ENCODE peak calls at places on chromosomes 4 and X, in five cellular contexts. O is HAP-1, H is T-helper 1 cell, F is stromal cell of bone marrow, T is sciatic nerve. C is an unnamed sample.

GRCh38 chr4:42824278-42824977 is 68.1 kb upstream of the GRXCR1 start:
- DNase-seq in O (no peak), H (no peak), F (no peak), T (no peak), C (no peak)

GRCh38 chr4:141652161-141652778 is 15.9 kb downstream of the IL15 start:
- DNase-seq in O (no peak), H (no peak), F (no peak), T (no peak), C (no peak)

GRCh38 chrX:106401965-106402559 is 209.7 kb upstream of the RADX start:
- DNase-seq in O (no peak), H (no peak), F (no peak), T (no peak), C (no peak)

GRCh38 chr4:73259552-73260140 is 1.0 kb upstream of the ANKRD17 start:
- DNase-seq in O (peak), H (no peak), F (no peak), T (no peak), C (no peak)

GRCh38 chr4:1786544-1787362 is 6.3 kb upstream of the FGFR3 start:
- DNase-seq in O (no peak), H (no peak), F (no peak), T (no peak), C (no peak)

GRCh38 chrX:107878106-107878505 is 52.4 kb downstream of the MID2 start:
- DNase-seq in O (no peak), H (no peak), F (no peak), T (no peak), C (no peak)

GRCh38 chr4:29375716-29376115 is 1344.5 kb upstream of the PCDH7 start:
- DNase-seq in O (peak), H (no peak), F (no peak), T (no peak), C (no peak)

GRCh38 chrX:72121381-72121780 is 10.3 kb downstream of the RTL5 start:
- DNase-seq in O (no peak), H (no peak), F (peak), T (peak), C (no peak)

GRCh38 chr4:3123201-3123671 is 48.8 kb downstream of the HTT start:
- DNase-seq in O (no peak), H (no peak), F (no peak), T (no peak), C (no peak)

GRCh38 chrX:40513012-40513411 is 67.8 kb upstream of the ATP6AP2 start:
- DNase-seq in O (no peak), H (no peak), F (no peak), T (no peak), C (peak)

GRCh38 chr4:43471950-43472349 is 579.4 kb downstream of the GRXCR1 start:
- DNase-seq in O (no peak), H (no peak), F (no peak), T (no peak), C (no peak)

GRCh38 chr4:95548738-95549245 is at the start of gene UNC5C:
- DNase-seq in O (peak), H (no peak), F (peak), T (peak), C (peak)

GRCh38 chr4:4642201-4643025 is 100.6 kb upstream of the STX18 start:
- DNase-seq in O (peak), H (no peak), F (no peak), T (no peak), C (no peak)

GRCh38 chr4:188647820-188648380 is 508.7 kb downstream of the TRIML1 start:
- DNase-seq in O (no peak), H (no peak), F (no peak), T (no peak), C (no peak)

GRCh38 chrX:17377047-17377692 is 2.2 kb downstream of the NHS start:
- DNase-seq in O (peak), H (no peak), F (no peak), T (peak), C (no peak)

GRCh38 chr4:122525865-122526264 is 69.3 kb upstream of the IL2 start:
- DNase-seq in O (no peak), H (no peak), F (no peak), T (no peak), C (no peak)

GRCh38 chr4:158873795-158874359 is 105.1 kb downstream of the FNIP2 start:
- DNase-seq in O (no peak), H (no peak), F (peak), T (no peak), C (no peak)

GRCh38 chr4:26257850-26258249 is 63.0 kb upstream of the RBPJ start:
- DNase-seq in O (no peak), H (no peak), F (no peak), T (no peak), C (no peak)

GRCh38 chrX:130295519-130296314 is 27.0 kb upstream of the ZNF280C start:
- DNase-seq in O (no peak), H (no peak), F (no peak), T (no peak), C (peak)

GRCh38 chr4:53497446-53498069 is 93.7 kb downstream of the LNX1 start:
- DNase-seq in O (peak), H (no peak), F (peak), T (peak), C (peak)

GRCh38 chr4:19236473-19236872 is 1015.2 kb upstream of the SLIT2 start:
- DNase-seq in O (no peak), H (no peak), F (no peak), T (no peak), C (no peak)

GRCh38 chr4:186264660-186265059 is 1.3 kb upstream of the F11 start:
- DNase-seq in O (no peak), H (no peak), F (no peak), T (no peak), C (no peak)

GRCh38 chr4:186554890-186555827 is at the start of gene MTNR1A:
- DNase-seq in O (no peak), H (no peak), F (no peak), T (no peak), C (no peak)

GRCh38 chr4:58983887-58984286 is 1873.7 kb upstream of the IGFBP7 start:
- DNase-seq in O (no peak), H (no peak), F (no peak), T (no peak), C (no peak)

GRCh38 chrX:38661561-38661960 is 100.2 kb downstream of the TSPAN7 start:
- DNase-seq in O (no peak), H (no peak), F (no peak), T (no peak), C (no peak)

GRCh38 chr4:10673817-10674369 is 10.7 kb downstream of the CLNK start:
- DNase-seq in O (no peak), H (no peak), F (no peak), T (no peak), C (no peak)